ENCODE peak calls at places on chromosomes 1 and 21, in four cellular contexts. B is AG08395, U is cardiac fibroblast, E is NCI-H524. D is an unnamed sample.

GRCh38 chr1:153534226-153534932 is 1.4 kb downstream of the S100A6 start:
- DNase-seq in B (no peak), U (peak), E (no peak), D (no peak)

GRCh38 chr1:210428696-210429095 is 100.0 kb downstream of the HHAT start:
- DNase-seq in B (no peak), U (no peak), E (no peak), D (no peak)

GRCh38 chr1:91790296-91790851 is 95.6 kb downstream of the TGFBR3 start:
- DNase-seq in B (no peak), U (no peak), E (no peak), D (no peak)

GRCh38 chr1:66626261-66626660 is 92.3 kb downstream of the SGIP1 start:
- DNase-seq in B (no peak), U (no peak), E (no peak), D (no peak)

GRCh38 chr1:199007423-199007822 is 368.6 kb downstream of the PTPRC start:
- DNase-seq in B (no peak), U (no peak), E (no peak), D (no peak)

GRCh38 chr1:65459397-65459768 is 38.9 kb downstream of the LEPR start:
- DNase-seq in B (peak), U (peak), E (peak), D (peak)

GRCh38 chr21:35398366-35398982 is 349.4 kb upstream of the RUNX1 start:
- DNase-seq in B (no peak), U (peak), E (no peak), D (no peak)

GRCh38 chr1:245867724-245868123 is 639.4 kb downstream of the SMYD3 start:
- DNase-seq in B (no peak), U (no peak), E (no peak), D (no peak)

GRCh38 chr1:2233997-2234761 is 6.1 kb downstream of the SKI start:
- DNase-seq in B (peak), U (peak), E (no peak), D (no peak)

GRCh38 chr21:42340187-42340586 is 10.6 kb downstream of the TFF2 start:
- DNase-seq in B (no peak), U (no peak), E (no peak), D (no peak)

GRCh38 chr1:240522122-240522822 is 89.7 kb downstream of the GREM2 start:
- DNase-seq in B (no peak), U (no peak), E (no peak), D (no peak)

GRCh38 chr1:217249857-217250256 is 381.0 kb downstream of the GPATCH2 start:
- DNase-seq in B (no peak), U (no peak), E (no peak), D (no peak)

GRCh38 chr1:158180741-158181576 is at the start of gene CD1D:
- DNase-seq in B (no peak), U (peak), E (no peak), D (peak)

GRCh38 chr21:15775981-15776380 is 46.2 kb downstream of the USP25 start:
- DNase-seq in B (peak), U (peak), E (no peak), D (no peak)

GRCh38 chr1:99963041-99963795 is 6.6 kb upstream of the SLC35A3 start:
- DNase-seq in B (peak), U (peak), E (no peak), D (no peak)

GRCh38 chr1:175530167-175530566 is 213.2 kb downstream of the TNR start:
- DNase-seq in B (no peak), U (no peak), E (no peak), D (peak)

GRCh38 chr1:41493117-41493536 is 8.6 kb upstream of the EDN2 start:
- DNase-seq in B (peak), U (peak), E (no peak), D (no peak)

GRCh38 chr1:175126347-175126746 is 58.7 kb downstream of the TNN start:
- DNase-seq in B (no peak), U (peak), E (no peak), D (no peak)